ENCODE peak calls at places on chromosomes 12 and 14, in seven cellular contexts. One of them, this sample, is unnamed.

GRCh38 chr12:54392485-54393349 is 8.2 kb upstream of the ZNF385A start:
- DNase-seq in RCC 7860: no peak
- DNase-seq in CD4-positive, CD25-positive, alpha-beta regulatory T cell: no peak
- DNase-seq in iris pigment epithelial cell: no peak
- DNase-seq in A172: no peak
- DNase-seq in activated T-helper 9 cell treated with anti-CD3 and anti-CD28 coated beads, Interleukin-2, amount 50 U/mL, for 16 hours: no peak
- DNase-seq in activated naive CD8-positive, alpha-beta T cell treated with anti-CD3 and anti-CD28 coated beads for 36 hours: no peak
- DNase-seq in this sample: no peak

GRCh38 chr12:114439833-114440449 is 34.0 kb upstream of the TBX5 start:
- DNase-seq in RCC 7860: no peak
- DNase-seq in CD4-positive, CD25-positive, alpha-beta regulatory T cell: no peak
- DNase-seq in iris pigment epithelial cell: no peak
- DNase-seq in A172: no peak
- DNase-seq in activated T-helper 9 cell treated with anti-CD3 and anti-CD28 coated beads, Interleukin-2, amount 50 U/mL, for 16 hours: no peak
- DNase-seq in activated naive CD8-positive, alpha-beta T cell treated with anti-CD3 and anti-CD28 coated beads for 36 hours: no peak
- DNase-seq in this sample: no peak

GRCh38 chr14:88322505-88323085 is 474 bp downstream of the KCNK10 start:
- DNase-seq in RCC 7860: no peak
- DNase-seq in CD4-positive, CD25-positive, alpha-beta regulatory T cell: no peak
- DNase-seq in iris pigment epithelial cell: no peak
- DNase-seq in A172: no peak
- DNase-seq in activated T-helper 9 cell treated with anti-CD3 and anti-CD28 coated beads, Interleukin-2, amount 50 U/mL, for 16 hours: no peak
- DNase-seq in activated naive CD8-positive, alpha-beta T cell treated with anti-CD3 and anti-CD28 coated beads for 36 hours: no peak
- DNase-seq in this sample: no peak

GRCh38 chr12:13258212-13258611 is 61.7 kb downstream of the EMP1 start:
- DNase-seq in RCC 7860: no peak
- DNase-seq in CD4-positive, CD25-positive, alpha-beta regulatory T cell: no peak
- DNase-seq in iris pigment epithelial cell: no peak
- DNase-seq in A172: no peak
- DNase-seq in activated T-helper 9 cell treated with anti-CD3 and anti-CD28 coated beads, Interleukin-2, amount 50 U/mL, for 16 hours: no peak
- DNase-seq in activated naive CD8-positive, alpha-beta T cell treated with anti-CD3 and anti-CD28 coated beads for 36 hours: no peak
- DNase-seq in this sample: no peak

GRCh38 chr12:55906056-55906455 is 21.6 kb downstream of the PYM1 start:
- DNase-seq in RCC 7860: no peak
- DNase-seq in CD4-positive, CD25-positive, alpha-beta regulatory T cell: no peak
- DNase-seq in iris pigment epithelial cell: peak; percentile 72
- DNase-seq in A172: no peak
- DNase-seq in activated T-helper 9 cell treated with anti-CD3 and anti-CD28 coated beads, Interleukin-2, amount 50 U/mL, for 16 hours: no peak
- DNase-seq in activated naive CD8-positive, alpha-beta T cell treated with anti-CD3 and anti-CD28 coated beads for 36 hours: no peak
- DNase-seq in this sample: no peak

GRCh38 chr14:69261761-69262331 is 1.9 kb downstream of the GALNT16 start:
- DNase-seq in RCC 7860: no peak
- DNase-seq in CD4-positive, CD25-positive, alpha-beta regulatory T cell: no peak
- DNase-seq in iris pigment epithelial cell: no peak
- DNase-seq in A172: peak; percentile 19
- DNase-seq in activated T-helper 9 cell treated with anti-CD3 and anti-CD28 coated beads, Interleukin-2, amount 50 U/mL, for 16 hours: no peak
- DNase-seq in activated naive CD8-positive, alpha-beta T cell treated with anti-CD3 and anti-CD28 coated beads for 36 hours: no peak
- DNase-seq in this sample: no peak

GRCh38 chr12:69755302-69755701 is 16.6 kb downstream of the RAB3IP start:
- DNase-seq in RCC 7860: no peak
- DNase-seq in CD4-positive, CD25-positive, alpha-beta regulatory T cell: no peak
- DNase-seq in iris pigment epithelial cell: no peak
- DNase-seq in A172: no peak
- DNase-seq in activated T-helper 9 cell treated with anti-CD3 and anti-CD28 coated beads, Interleukin-2, amount 50 U/mL, for 16 hours: no peak
- DNase-seq in activated naive CD8-positive, alpha-beta T cell treated with anti-CD3 and anti-CD28 coated beads for 36 hours: no peak
- DNase-seq in this sample: no peak

GRCh38 chr14:23379331-23380196 is 2.7 kb downstream of the CMTM5 start:
- DNase-seq in RCC 7860: no peak
- DNase-seq in CD4-positive, CD25-positive, alpha-beta regulatory T cell: peak; percentile 49
- DNase-seq in iris pigment epithelial cell: peak; percentile 23
- DNase-seq in A172: peak; percentile 10
- DNase-seq in activated T-helper 9 cell treated with anti-CD3 and anti-CD28 coated beads, Interleukin-2, amount 50 U/mL, for 16 hours: peak; percentile 59
- DNase-seq in activated naive CD8-positive, alpha-beta T cell treated with anti-CD3 and anti-CD28 coated beads for 36 hours: peak; percentile 65
- DNase-seq in this sample: peak; percentile 67

GRCh38 chr12:8779862-8780261 is 42.6 kb upstream of the A2ML1 start:
- DNase-seq in RCC 7860: no peak
- DNase-seq in CD4-positive, CD25-positive, alpha-beta regulatory T cell: no peak
- DNase-seq in iris pigment epithelial cell: no peak
- DNase-seq in A172: no peak
- DNase-seq in activated T-helper 9 cell treated with anti-CD3 and anti-CD28 coated beads, Interleukin-2, amount 50 U/mL, for 16 hours: no peak
- DNase-seq in activated naive CD8-positive, alpha-beta T cell treated with anti-CD3 and anti-CD28 coated beads for 36 hours: no peak
- DNase-seq in this sample: no peak

GRCh38 chr12:69266045-69266635 is 26.8 kb downstream of the CPSF6 start:
- DNase-seq in RCC 7860: no peak
- DNase-seq in CD4-positive, CD25-positive, alpha-beta regulatory T cell: no peak
- DNase-seq in iris pigment epithelial cell: peak; percentile 79
- DNase-seq in A172: peak; percentile 64
- DNase-seq in activated T-helper 9 cell treated with anti-CD3 and anti-CD28 coated beads, Interleukin-2, amount 50 U/mL, for 16 hours: no peak
- DNase-seq in activated naive CD8-positive, alpha-beta T cell treated with anti-CD3 and anti-CD28 coated beads for 36 hours: no peak
- DNase-seq in this sample: peak; percentile 10

GRCh38 chr12:3554547-3555115 is 63.6 kb downstream of the PRMT8 start:
- DNase-seq in RCC 7860: no peak
- DNase-seq in CD4-positive, CD25-positive, alpha-beta regulatory T cell: no peak
- DNase-seq in iris pigment epithelial cell: no peak
- DNase-seq in A172: no peak
- DNase-seq in activated T-helper 9 cell treated with anti-CD3 and anti-CD28 coated beads, Interleukin-2, amount 50 U/mL, for 16 hours: no peak
- DNase-seq in activated naive CD8-positive, alpha-beta T cell treated with anti-CD3 and anti-CD28 coated beads for 36 hours: no peak
- DNase-seq in this sample: no peak